ENCODE peak calls at places on chromosomes 3 and 15, in five cellular contexts. I is adrenal gland, P is DMS53, L is T-cell, X is NCI-H187 treated with DMSO at 0.1 percent for 48 hours. U is an unnamed sample.

GRCh38 chr3:45655906-45656305 is 33.3 kb upstream of the SACM1L start:
- DNase-seq in I (no peak), P (no peak), L (no peak), X (no peak), U (no peak)

GRCh38 chr3:196792771-196793170 is 53.1 kb downstream of the PAK2 start:
- DNase-seq in I (no peak), P (no peak), L (no peak), X (no peak), U (no peak)

GRCh38 chr3:100590114-100590839 is 19.1 kb upstream of the ADGRG7 start:
- DNase-seq in I (peak), P (peak), L (peak), X (peak), U (no peak)

GRCh38 chr3:127792664-127793292 is 29.5 kb downstream of the MGLL start:
- DNase-seq in I (peak), P (no peak), L (no peak), X (no peak), U (peak)

GRCh38 chr3:129703913-129704312 is 97.4 kb upstream of the PLXND1 start:
- DNase-seq in I (no peak), P (no peak), L (no peak), X (no peak), U (no peak)

GRCh38 chr3:71252466-71252865 is 331.1 kb downstream of the FOXP1 start:
- DNase-seq in I (no peak), P (no peak), L (no peak), X (no peak), U (no peak)

GRCh38 chr15:28969511-28970085 is 83.8 kb downstream of the APBA2 start:
- DNase-seq in I (no peak), P (no peak), L (no peak), X (no peak), U (no peak)

GRCh38 chr3:126101521-126101982 is 17.6 kb upstream of the SLC41A3 start:
- DNase-seq in I (peak), P (no peak), L (no peak), X (no peak), U (no peak)

GRCh38 chr3:8755097-8755496 is 14.3 kb downstream of the OXTR start:
- DNase-seq in I (no peak), P (no peak), L (no peak), X (no peak), U (no peak)

GRCh38 chr15:89383635-89384604 is 49.3 kb upstream of the POLG start:
- DNase-seq in I (peak), P (peak), L (no peak), X (peak), U (no peak)

GRCh38 chr3:143443851-143444331 is 324.3 kb downstream of the CHST2 start:
- DNase-seq in I (peak), P (peak), L (no peak), X (no peak), U (no peak)

GRCh38 chr3:140203510-140203909 is 268.5 kb downstream of the CLSTN2 start:
- DNase-seq in I (no peak), P (peak), L (no peak), X (peak), U (no peak)

GRCh38 chr3:100150583-100150982 is 36.3 kb upstream of the FILIP1L start:
- DNase-seq in I (no peak), P (no peak), L (no peak), X (no peak), U (no peak)

GRCh38 chr3:187743195-187744141 is 1.8 kb downstream of the BCL6 start:
- DNase-seq in I (peak), P (peak), L (peak), X (no peak), U (peak)

GRCh38 chr3:115626006-115626409 is 2.7 kb downstream of the GAP43 start:
- DNase-seq in I (no peak), P (no peak), L (no peak), X (no peak), U (no peak)

GRCh38 chr3:167913218-167913902 is 177.8 kb downstream of the SERPINI1 start:
- DNase-seq in I (no peak), P (peak), L (no peak), X (no peak), U (no peak)

GRCh38 chr3:43221076-43221475 is 65.3 kb upstream of the SNRK start:
- DNase-seq in I (no peak), P (no peak), L (no peak), X (no peak), U (no peak)

GRCh38 chr3:66472313-66473134 is 28.3 kb downstream of the LRIG1 start:
- DNase-seq in I (no peak), P (peak), L (no peak), X (no peak), U (no peak)

GRCh38 chr3:29181149-29181780 is 99.6 kb upstream of the RBMS3 start:
- DNase-seq in I (no peak), P (no peak), L (no peak), X (no peak), U (no peak)

GRCh38 chr3:179720196-179720595 is 67.4 kb downstream of the USP13 start:
- DNase-seq in I (no peak), P (no peak), L (no peak), X (no peak), U (no peak)